ENCODE peak calls at places on chromosomes 13 and 19, in five cellular contexts. X is kidney tubule cell; L is C1 segment of cervical spinal cord; C is activated CD4-positive, alpha-beta T cell treated with anti-CD3 and anti-CD28 coated beads, Interleukin-2, amount 50 U/mL, for 24 hours; F is GM13976. W is an unnamed sample.

GRCh38 chr13:40503966-40504591 is 162.4 kb downstream of the FOXO1 start:
- DNase-seq in F (no peak), L (no peak), C (no peak), X (peak), W (no peak)

GRCh38 chr19:4584670-4585460 is 25.4 kb upstream of the SEMA6B start:
- DNase-seq in X (no peak), F (no peak), L (no peak), C (no peak), W (no peak)

GRCh38 chr19:13846533-13847032 is 30.4 kb upstream of the NANOS3 start:
- DNase-seq in F (peak), L (peak), X (peak), C (peak), W (peak)

GRCh38 chr19:10915511-10916091 is 12.8 kb downstream of the YIPF2 start:
- DNase-seq in F (no peak), X (peak), L (no peak), C (no peak), W (no peak)

GRCh38 chr13:23321534-23322241 is 111.8 kb downstream of the SACS start:
- DNase-seq in L (no peak), C (no peak), X (peak), F (peak), W (peak)

GRCh38 chr13:52412128-52412527 is 6.2 kb upstream of the THSD1 start:
- DNase-seq in X (no peak), F (no peak), C (no peak), L (no peak), W (no peak)

GRCh38 chr13:30129411-30129810 is 177.9 kb downstream of the KATNAL1 start:
- DNase-seq in F (no peak), C (no peak), X (no peak), L (no peak), W (no peak)

GRCh38 chr13:66940113-66940512 is 290.0 kb downstream of the PCDH9 start:
- DNase-seq in L (no peak), F (no peak), C (no peak), X (peak), W (no peak)

GRCh38 chr19:8887364-8887763 is 55.2 kb downstream of the MBD3L1 start:
- DNase-seq in L (no peak), F (no peak), X (no peak), C (no peak), W (no peak)

GRCh38 chr13:32736648-32737047 is 150.4 kb downstream of the PDS5B start:
- DNase-seq in F (no peak), L (no peak), C (no peak), X (no peak), W (no peak)

W was measured in GM13977.